ENCODE peak calls at places on chromosomes 5 and 9, in seven cellular contexts. M, Y, I, Q, E, D and Z are unnamed samples.

GRCh38 chr9:112332674-112332976 is 794 bp downstream of the PTBP3 start:
- DNase-seq in M (no peak), D (no peak), Q (no peak), E (no peak), Y (no peak), I (no peak), Z (no peak)

GRCh38 chr5:37045703-37046102 is 169.1 kb downstream of the NIPBL start:
- DNase-seq in M (no peak), Y (no peak), D (no peak), Q (no peak), E (no peak), I (no peak), Z (no peak)

GRCh38 chr5:172167893-172168292 is 20.1 kb downstream of the STK10 start:
- DNase-seq in D (peak), I (no peak), Y (no peak), M (no peak), Q (no peak), E (no peak), Z (no peak)

GRCh38 chr9:12817702-12818101 is 42.9 kb downstream of the LURAP1L start:
- DNase-seq in I (no peak), Y (no peak), M (peak), Q (no peak), E (peak), D (no peak), Z (peak)

GRCh38 chr5:176545737-176546509 is 3.2 kb upstream of the CDHR2 start:
- DNase-seq in Q (no peak), M (peak), E (peak), Y (no peak), I (no peak), D (no peak), Z (no peak)

GRCh38 chr9:70466976-70467551 is 52.6 kb upstream of the KLF9 start:
- DNase-seq in Y (no peak), I (no peak), E (no peak), M (peak), D (no peak), Q (no peak), Z (peak)

GRCh38 chr9:86521322-86521721 is 167.1 kb upstream of the TUT7 start:
- DNase-seq in Y (no peak), E (no peak), I (no peak), M (no peak), D (no peak), Q (no peak), Z (no peak)

GRCh38 chr5:5271606-5272321 is 131.6 kb downstream of the ADAMTS16 start:
- DNase-seq in D (no peak), E (peak), M (peak), I (no peak), Q (no peak), Y (no peak), Z (peak)

GRCh38 chr5:133114166-133114932 is 62.5 kb downstream of the HSPA4 start:
- DNase-seq in E (no peak), M (no peak), Q (peak), Y (no peak), I (no peak), D (no peak), Z (no peak)

GRCh38 chr5:78795757-78796156 is 147.2 kb upstream of the LHFPL2 start:
- DNase-seq in I (no peak), Q (no peak), E (no peak), Y (no peak), M (no peak), D (no peak), Z (peak)

GRCh38 chr5:135833961-135834638 is 363 bp upstream of the SLC25A48 start:
- DNase-seq in Q (peak), I (no peak), D (no peak), E (no peak), M (peak), Y (no peak), Z (no peak)

GRCh38 chr9:126488310-126488709 is 125.4 kb upstream of the LMX1B start:
- DNase-seq in I (no peak), E (no peak), M (no peak), Q (no peak), Y (no peak), D (no peak), Z (no peak)

GRCh38 chr9:107585465-107585864 is 95.9 kb upstream of the KLF4 start:
- DNase-seq in E (no peak), Q (no peak), Y (no peak), D (no peak), I (no peak), M (no peak), Z (no peak)

GRCh38 chr5:105167092-105167491 is 1604.5 kb upstream of the NUDT12 start:
- DNase-seq in D (no peak), I (no peak), M (peak), Y (no peak), Q (no peak), E (no peak), Z (no peak)

GRCh38 chr9:135494791-135495559 is 5.5 kb upstream of the MRPS2 start:
- DNase-seq in M (no peak), D (no peak), Q (no peak), E (no peak), I (no peak), Y (no peak), Z (no peak)

DNA sequence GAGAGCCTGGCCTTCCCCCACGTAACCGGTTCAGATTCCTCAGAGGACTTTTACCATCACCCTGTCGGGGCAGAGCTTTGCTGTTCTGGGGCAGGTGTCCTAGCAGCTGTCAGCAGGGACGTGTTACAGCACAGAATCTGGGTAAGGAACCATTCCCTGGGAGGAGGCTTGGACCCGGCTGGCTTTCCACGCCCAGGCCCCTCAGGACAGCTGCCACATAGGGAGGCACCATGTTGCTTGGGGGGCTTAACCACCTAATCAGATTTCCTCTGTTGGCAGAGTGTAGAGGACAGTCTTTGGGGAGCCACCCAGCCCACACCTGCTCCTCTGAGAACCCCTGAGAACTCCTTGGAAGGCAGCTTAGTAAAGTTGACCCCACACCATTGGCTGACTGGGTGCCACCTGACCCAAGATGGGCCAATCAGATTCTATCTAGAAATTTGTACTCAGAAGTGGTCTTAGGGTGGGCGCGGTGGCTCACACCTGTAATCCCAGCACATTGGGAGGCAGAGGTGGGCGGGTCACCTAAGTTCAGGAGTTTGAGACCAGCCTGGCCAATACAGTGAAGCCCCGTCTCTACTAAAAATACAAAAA is 23.3 kb upstream of the EEIG1 start:
- DNase-seq in M (no peak), E (no peak), Y (no peak), D (no peak), Q (no peak), I (no peak), Z (no peak)
- H3K27ac ChIP-seq in M (no peak), E (peak), Y (no peak), D (peak), Q (no peak), I (no peak), Z (no peak)

GRCh38 chr5:107669543-107670027 is 1.2 kb downstream of the EFNA5 start:
- DNase-seq in I (no peak), M (peak), E (peak), Q (peak), D (peak), Y (peak), Z (peak)

GRCh38 chr5:107668154-107668932 is 2.4 kb downstream of the EFNA5 start:
- DNase-seq in D (no peak), E (no peak), M (no peak), Y (no peak), I (no peak), Q (no peak), Z (no peak)

GRCh38 chr5:107670927-107671741 is at the start of gene EFNA5:
- DNase-seq in Q (peak), M (peak), Y (peak), D (peak), I (no peak), E (peak), Z (peak)

GRCh38 chr5:107670028-107670926 is 460 bp downstream of the EFNA5 start:
- DNase-seq in Q (peak), E (peak), I (no peak), D (peak), M (peak), Y (peak), Z (peak)

GRCh38 chr5:107668933-107669542 is 1.7 kb downstream of the EFNA5 start:
- DNase-seq in Y (no peak), M (peak), Q (no peak), E (peak), D (peak), I (no peak), Z (peak)
- H3K27ac ChIP-seq in Y (no peak), M (peak), Q (no peak), E (peak), D (no peak), I (no peak), Z (no peak)

GRCh38 chr5:116035123-116035522 is 2.9 kb downstream of the ARL14EPL start:
- DNase-seq in D (no peak), I (no peak), M (peak), Q (no peak), E (no peak), Y (no peak), Z (peak)
- H3K27ac ChIP-seq in D (no peak), I (no peak), M (peak), Q (no peak), E (no peak), Y (no peak), Z (no peak)

GRCh38 chr9:5460157-5460556 is 9.8 kb downstream of the CD274 start:
- DNase-seq in D (no peak), M (no peak), I (no peak), Y (no peak), Q (no peak), E (no peak), Z (no peak)
- H3K27ac ChIP-seq in D (no peak), M (no peak), I (no peak), Y (no peak), Q (no peak), E (peak), Z (no peak)

GRCh38 chr9:592733-593132 is 248.8 kb upstream of the DMRT1 start:
- DNase-seq in I (no peak), D (no peak), Q (no peak), E (no peak), Y (no peak), M (peak), Z (no peak)

GRCh38 chr9:589723-590122 is 251.8 kb upstream of the DMRT1 start:
- DNase-seq in I (no peak), M (no peak), Q (no peak), D (no peak), E (no peak), Y (no peak), Z (peak)

GRCh38 chr9:588952-589351 is 252.5 kb upstream of the DMRT1 start:
- DNase-seq in Y (no peak), E (no peak), D (no peak), Q (no peak), I (no peak), M (no peak), Z (no peak)

GRCh38 chr9:592225-592624 is 249.3 kb upstream of the DMRT1 start:
- DNase-seq in Q (no peak), M (peak), I (no peak), Y (no peak), E (no peak), D (no peak), Z (no peak)

GRCh38 chr9:591292-591691 is 250.2 kb upstream of the DMRT1 start:
- DNase-seq in D (peak), Y (no peak), I (no peak), E (peak), Q (no peak), M (peak), Z (no peak)
- H3K27ac ChIP-seq in D (peak), Y (no peak), I (no peak), E (no peak), Q (no peak), M (peak), Z (no peak)